ENCODE peak calls at places on chromosomes 2 and 18, in nine cellular contexts. W is esophagus squamous epithelium, N is upper lobe of left lung, C is tibial artery, U is right cardiac atrium, J is transverse colon, Q is astrocyte, V is upper lobe of right lung, D is MM.1S. G is an unnamed sample.

GRCh38 chr2:145792745-145793144 is 1272.8 kb upstream of the ZEB2 start:
- DNase-seq in W (no peak), N (no peak), C (no peak), U (peak; percentile 78), J (no peak), Q (no peak), V (no peak), D (no peak), G (no peak)

GRCh38 chr2:231680992-231681852 is 27.1 kb upstream of the PTMA start:
- DNase-seq in W (no peak), N (peak; percentile 88), C (peak; percentile 78), U (peak; percentile 96), J (peak; percentile 82), Q (peak; percentile 68), V (peak; percentile 95), D (no peak), G (no peak)

GRCh38 chr2:39424951-39425350 is 12.1 kb downstream of the MAP4K3 start:
- DNase-seq in W (no peak), N (no peak), C (no peak), U (no peak), J (no peak), Q (no peak), V (no peak), D (no peak), G (no peak)

GRCh38 chr2:209526541-209526940 is 102.7 kb downstream of the MAP2 start:
- DNase-seq in W (no peak), N (no peak), C (no peak), U (no peak), J (no peak), Q (no peak), V (no peak), D (peak; percentile 65), G (no peak)

GRCh38 chr2:145874466-145874865 is 1354.5 kb upstream of the ZEB2 start:
- DNase-seq in W (no peak), N (no peak), C (no peak), U (no peak), J (no peak), Q (peak; percentile 47), V (no peak), D (no peak), G (no peak)

GRCh38 chr2:69169990-69170389 is 157.0 kb downstream of the ANTXR1 start:
- DNase-seq in W (no peak), N (no peak), C (no peak), U (no peak), J (no peak), Q (peak; percentile 85), V (no peak), D (no peak), G (no peak)

GRCh38 chr2:204108874-204109295 is 172.3 kb downstream of the ICOS start:
- DNase-seq in W (no peak), N (no peak), C (no peak), U (no peak), J (no peak), Q (no peak), V (no peak), D (peak; percentile 23), G (no peak)

GRCh38 chr2:222318026-222318711 is 19.4 kb upstream of the PAX3 start:
- DNase-seq in W (no peak), N (peak; percentile 64), C (no peak), U (no peak), J (peak; percentile 75), Q (peak; percentile 56), V (peak; percentile 85), D (peak; percentile 71), G (peak; percentile 46)

GRCh38 chr2:47300081-47300480 is 102.9 kb upstream of the MSH2 start:
- DNase-seq in W (no peak), N (no peak), C (no peak), U (no peak), J (no peak), Q (no peak), V (no peak), D (no peak), G (no peak)

GRCh38 chr2:47301277-47301618 is 101.7 kb upstream of the MSH2 start:
- DNase-seq in W (no peak), N (no peak), C (no peak), U (no peak), J (no peak), Q (no peak), V (no peak), D (peak; percentile 94), G (no peak)

GRCh38 chr2:47299555-47299954 is 103.4 kb upstream of the MSH2 start:
- DNase-seq in W (no peak), N (peak; percentile 48), C (no peak), U (no peak), J (no peak), Q (peak; percentile 90), V (no peak), D (no peak), G (no peak)

GRCh38 chr2:47301731-47302130 is 101.2 kb upstream of the MSH2 start:
- DNase-seq in W (no peak), N (no peak), C (no peak), U (no peak), J (no peak), Q (no peak), V (no peak), D (peak; percentile 26), G (no peak)

DNA sequence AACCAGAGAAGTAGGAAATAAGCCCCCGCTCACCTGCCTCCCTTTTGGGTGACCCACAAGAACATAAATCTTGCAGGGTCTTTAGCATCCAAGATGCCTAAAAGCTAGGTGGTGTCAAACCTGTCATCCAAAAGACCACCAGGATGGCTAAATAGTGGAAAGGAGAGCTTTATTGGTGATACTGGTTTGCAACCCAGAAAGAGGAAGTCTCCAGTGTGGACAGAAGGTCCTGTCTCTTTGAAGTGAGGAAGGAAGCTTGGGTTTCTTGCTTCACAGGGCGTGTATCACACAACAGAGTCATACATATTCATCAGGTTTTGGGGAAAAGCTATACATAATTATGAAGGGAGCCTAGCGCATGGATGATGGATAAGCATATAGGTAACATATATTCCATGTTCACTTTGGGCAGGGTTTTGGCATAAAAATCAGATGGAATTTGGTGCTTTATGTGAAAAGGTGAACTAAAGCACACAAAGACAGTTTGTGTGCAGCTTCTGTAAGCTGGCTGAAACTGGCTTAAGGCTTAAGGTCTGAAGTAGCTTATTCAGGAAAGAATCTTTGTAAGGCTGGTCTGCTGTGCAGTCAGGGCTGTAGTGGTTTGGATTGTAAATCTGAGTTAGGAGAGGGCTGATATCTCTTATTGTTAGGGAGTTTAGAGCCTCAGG is 102.2 kb upstream of the MSH2 start:
- DNase-seq in W (no peak), N (peak; percentile 58), C (peak; percentile 27), U (no peak), J (no peak), Q (no peak), V (no peak), D (peak; percentile 76), G (no peak)
- H3K4me1 ChIP-seq in W (peaks cover 35% of the 10 kb centered on the region), N (peaks cover 2% of the 10 kb centered on the region), C (no peaks in the 10 kb centered on the region), U (no peaks in the 10 kb centered on the region), J (peaks cover 17% of the 10 kb centered on the region), Q (no peaks in the 10 kb centered on the region), V (peaks cover 8% of the 10 kb centered on the region), D (peaks cover 59% of the 10 kb centered on the region), G (peaks cover 6% of the 10 kb centered on the region)

GRCh38 chr18:45102863-45103262 is 422.2 kb downstream of the SETBP1 start:
- DNase-seq in W (no peak), N (no peak), C (no peak), U (no peak), J (no peak), Q (no peak), V (no peak), D (no peak), G (no peak)

GRCh38 chr18:45103319-45104070 is 422.8 kb downstream of the SETBP1 start:
- DNase-seq in W (no peak), N (no peak), C (no peak), U (no peak), J (no peak), Q (no peak), V (no peak), D (peak; percentile 45), G (no peak)

GRCh38 chr18:45107425-45107824 is 426.7 kb downstream of the SETBP1 start:
- DNase-seq in W (no peak), N (no peak), C (no peak), U (no peak), J (no peak), Q (peak; percentile 82), V (no peak), D (no peak), G (no peak)

GRCh38 chr18:45106331-45106774 is 425.7 kb downstream of the SETBP1 start:
- DNase-seq in W (no peak), N (peak; percentile 46), C (no peak), U (no peak), J (peak; percentile 37), Q (peak; percentile 76), V (no peak), D (peak; percentile 98), G (no peak)

DNA sequence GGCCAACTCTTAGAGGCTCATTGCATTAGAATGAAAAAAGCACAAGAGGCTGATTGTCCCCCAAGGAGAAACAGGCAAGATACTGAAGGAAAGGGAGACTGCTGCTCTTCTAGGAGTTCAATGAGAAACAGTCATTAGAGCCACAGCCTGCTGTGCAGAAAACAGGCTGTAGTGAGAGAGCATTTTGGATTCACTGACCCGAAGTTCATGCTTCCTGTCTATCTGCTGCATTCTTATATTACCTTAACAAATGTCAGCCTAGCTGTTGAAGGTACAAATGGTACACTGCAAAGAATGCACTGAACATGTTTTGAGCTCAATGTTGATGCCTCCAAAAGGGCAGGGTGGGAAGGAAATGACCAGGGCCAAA is 423.4 kb downstream of the SETBP1 start:
- DNase-seq in W (no peak), N (no peak), C (no peak), U (no peak), J (no peak), Q (no peak), V (no peak), D (peak; percentile 17), G (no peak)
- H3K4me1 ChIP-seq in W (no peaks in the 10 kb centered on the region), N (no peaks in the 10 kb centered on the region), C (no peaks in the 10 kb centered on the region), U (no peaks in the 10 kb centered on the region), J (peaks cover 4% of the 10 kb centered on the region), Q (peaks cover 10% of the 10 kb centered on the region), V (no peaks in the 10 kb centered on the region), D (peaks cover 66% of the 10 kb centered on the region), G (no peaks in the 10 kb centered on the region)

GRCh38 chr2:9240745-9241144 is 34.1 kb downstream of the ASAP2 start:
- DNase-seq in W (no peak), N (no peak), C (no peak), U (no peak), J (no peak), Q (peak; percentile 66), V (no peak), D (no peak), G (no peak)

GRCh38 chr2:9244985-9245544 is 38.5 kb downstream of the ASAP2 start:
- DNase-seq in W (no peak), N (no peak), C (no peak), U (no peak), J (no peak), Q (peak; percentile 48), V (no peak), D (no peak), G (no peak)

GRCh38 chr2:9247177-9247576 is 40.6 kb downstream of the ASAP2 start:
- DNase-seq in W (no peak), N (no peak), C (no peak), U (no peak), J (no peak), Q (no peak), V (no peak), D (no peak), G (no peak)

GRCh38 chr2:9239616-9240015 is 33.0 kb downstream of the ASAP2 start:
- DNase-seq in W (no peak), N (no peak), C (no peak), U (no peak), J (no peak), Q (no peak), V (no peak), D (no peak), G (no peak)

GRCh38 chr2:9243357-9243756 is 36.7 kb downstream of the ASAP2 start:
- DNase-seq in W (no peak), N (no peak), C (no peak), U (no peak), J (no peak), Q (peak; percentile 67), V (no peak), D (no peak), G (no peak)
- H3K4me1 ChIP-seq in W (peaks cover 73% of the 10 kb centered on the region), N (peaks cover 24% of the 10 kb centered on the region), C (no peaks in the 10 kb centered on the region), U (peaks cover 14% of the 10 kb centered on the region), J (peaks cover 62% of the 10 kb centered on the region), Q (peaks cover 37% of the 10 kb centered on the region), V (peaks cover 34% of the 10 kb centered on the region), D (no peaks in the 10 kb centered on the region), G (no peaks in the 10 kb centered on the region)

GRCh38 chr2:149080104-149080503 is 41.6 kb downstream of the LYPD6B start:
- DNase-seq in W (no peak), N (no peak), C (no peak), U (no peak), J (no peak), Q (no peak), V (no peak), D (no peak), G (no peak)
- H3K4me1 ChIP-seq in W (peaks cover 21% of the 10 kb centered on the region), N (peaks cover 5% of the 10 kb centered on the region), C (no peaks in the 10 kb centered on the region), U (no peaks in the 10 kb centered on the region), J (peaks cover 2% of the 10 kb centered on the region), Q (no peaks in the 10 kb centered on the region), V (no peaks in the 10 kb centered on the region), D (no peaks in the 10 kb centered on the region), G (no peaks in the 10 kb centered on the region)